ENCODE peak calls at places on chromosomes 2 and 18, in five cellular contexts. S, Q, D, B and R are unnamed samples.

GRCh38 chr2:14550658-14551057 is 81.9 kb upstream of the LRATD1 start:
- DNase-seq in B (no peak), S (no peak), D (no peak), Q (no peak), R (no peak)

GRCh38 chr2:121319941-121320340 is 34.9 kb upstream of the TFCP2L1 start:
- DNase-seq in D (no peak), B (no peak), Q (no peak), S (no peak), R (no peak)

GRCh38 chr2:235086481-235087184 is 134.8 kb downstream of the SH3BP4 start:
- DNase-seq in B (no peak), S (no peak), D (no peak), Q (no peak), R (no peak)

GRCh38 chr2:238655974-238656722 is 191.7 kb upstream of the TWIST2 start:
- DNase-seq in Q (no peak), B (no peak), D (no peak), S (no peak), R (no peak)

GRCh38 chr18:14962626-14963025 is 214.7 kb downstream of the ANKRD30B start:
- DNase-seq in Q (no peak), S (no peak), B (no peak), D (no peak), R (no peak)

GRCh38 chr2:182165196-182165595 is 179.5 kb downstream of the PPP1R1C start:
- DNase-seq in B (no peak), D (no peak), Q (no peak), S (no peak), R (no peak)

GRCh38 chr18:45802814-45803492 is 22.5 kb upstream of the SIGLEC15 start:
- DNase-seq in B (no peak), Q (no peak), D (peak; percentile 87), S (no peak), R (no peak)

GRCh38 chr2:189204322-189204941 is 24.9 kb upstream of the COL5A2 start:
- DNase-seq in D (peak; percentile 53), S (no peak), B (no peak), Q (no peak), R (no peak)

GRCh38 chr18:59783138-59783537 is 85.9 kb upstream of the CCBE1 start:
- DNase-seq in D (peak; percentile 74), S (peak; percentile 33), Q (no peak), B (no peak), R (no peak)

GRCh38 chr2:196808281-196808680 is 874 bp downstream of the C2orf66 start:
- DNase-seq in D (peak; percentile 13), B (no peak), Q (no peak), S (no peak), R (no peak)

GRCh38 chr18:34003687-34004086 is 221.0 kb downstream of the NOL4 start:
- DNase-seq in S (no peak), Q (no peak), B (no peak), D (no peak), R (no peak)

GRCh38 chr2:211216221-211216620 is 659.8 kb downstream of the CPS1 start:
- DNase-seq in D (peak; percentile 13), Q (no peak), B (no peak), S (no peak), R (no peak)

GRCh38 chr2:59726226-59726800 is 827.1 kb downstream of the BCL11A start:
- DNase-seq in B (no peak), D (no peak), S (no peak), Q (no peak), R (no peak)

GRCh38 chr2:85221291-85221690 is 88.1 kb downstream of the TCF7L1 start:
- DNase-seq in Q (no peak), S (no peak), D (no peak), B (no peak), R (no peak)

GRCh38 chr18:7224198-7224597 is 6.7 kb upstream of the LRRC30 start:
- DNase-seq in D (no peak), S (no peak), B (no peak), Q (no peak), R (no peak)

GRCh38 chr2:126942427-126943203 is 43.9 kb downstream of the TEX51 start:
- DNase-seq in D (no peak), S (no peak), Q (no peak), B (no peak), R (no peak)

GRCh38 chr2:127261835-127262234 is 32.1 kb downstream of the ERCC3 start:
- DNase-seq in Q (no peak), D (no peak), B (no peak), S (no peak), R (no peak)

GRCh38 chr2:52082646-52083045 is 1050.7 kb upstream of the NRXN1 start:
- DNase-seq in D (no peak), S (no peak), Q (no peak), B (no peak), R (no peak)

GRCh38 chr2:186611526-186611925 is 21.7 kb downstream of the ITGAV start:
- DNase-seq in B (no peak), Q (no peak), S (no peak), D (no peak), R (no peak)

DNA sequence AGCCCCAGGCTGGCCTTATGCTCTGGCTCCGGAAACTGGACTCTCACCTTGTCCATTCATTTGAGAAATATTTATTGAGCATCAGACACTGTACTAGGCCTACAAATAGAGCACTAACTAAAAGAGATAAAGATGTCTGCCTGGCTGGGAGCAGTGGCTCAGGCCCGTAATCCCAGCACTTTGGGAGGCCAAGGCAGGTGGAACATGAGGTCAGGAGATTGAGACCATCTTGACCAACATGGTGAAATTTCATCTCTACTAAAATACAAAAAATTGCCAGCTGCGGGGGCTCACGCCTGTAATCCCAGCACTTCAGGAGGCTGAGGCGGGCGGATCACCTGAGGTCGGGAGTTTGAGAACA is 7.6 kb upstream of the MRPL33 start:
- DNase-seq in Q (no peak), S (no peak), B (no peak), D (no peak), R (no peak)
- H3K27ac ChIP-seq in Q (no peak overlapping the region), S (peak overlapping the region; percentile 51), B (no peak overlapping the region), D (peak overlapping the region; percentile 59), R (no peak overlapping the region)

GRCh38 chr2:37987098-37987497 is 62.0 kb downstream of the RMDN2 start:
- DNase-seq in B (no peak), S (no peak), Q (no peak), D (no peak), R (no peak)
- H3K4me3 ChIP-seq in B (no peak overlapping the region), S (no peak overlapping the region), Q (no peak overlapping the region), D (no peak overlapping the region), R (no peak overlapping the region)

GRCh38 chr18:9009703-9010488 is 92.6 kb upstream of the NDUFV2 start:
- DNase-seq in B (no peak), D (no peak), Q (no peak), S (no peak), R (no peak)

GRCh38 chr18:9008203-9008708 is 94.2 kb upstream of the NDUFV2 start:
- DNase-seq in D (no peak), Q (no peak), S (no peak), B (no peak), R (no peak)

GRCh38 chr18:9008709-9009635 is 93.5 kb upstream of the NDUFV2 start:
- DNase-seq in D (no peak), Q (no peak), S (no peak), B (no peak), R (no peak)

GRCh38 chr18:9013926-9014373 is 88.5 kb upstream of the NDUFV2 start:
- DNase-seq in S (no peak), B (no peak), D (no peak), Q (no peak), R (no peak)

GRCh38 chr18:9011431-9011830 is 91.1 kb upstream of the NDUFV2 start:
- DNase-seq in D (no peak), B (no peak), Q (no peak), S (no peak), R (no peak)
- H3K27ac ChIP-seq in D (peak overlapping the region; percentile 43), B (no peak overlapping the region), Q (no peak overlapping the region), S (no peak overlapping the region), R (no peak overlapping the region)

GRCh38 chr2:216188956-216189355 is 79.8 kb downstream of the XRCC5 start:
- DNase-seq in S (no peak), Q (no peak), B (no peak), D (no peak), R (no peak)

GRCh38 chr2:216189410-216189809 is 80.3 kb downstream of the XRCC5 start:
- DNase-seq in S (no peak), B (no peak), Q (no peak), D (no peak), R (no peak)

GRCh38 chr2:216192931-216193330 is 83.8 kb downstream of the XRCC5 start:
- DNase-seq in Q (no peak), S (no peak), B (no peak), D (no peak), R (no peak)

GRCh38 chr2:216192181-216192580 is 83.0 kb downstream of the XRCC5 start:
- DNase-seq in B (no peak), Q (no peak), S (no peak), D (no peak), R (no peak)

GRCh38 chr2:216188268-216188850 is 79.2 kb downstream of the XRCC5 start:
- DNase-seq in B (no peak), Q (no peak), S (no peak), D (no peak), R (no peak)
- H3K4me3 ChIP-seq in B (no peak overlapping the region), Q (no peak overlapping the region), S (no peak overlapping the region), D (no peak overlapping the region), R (no peak overlapping the region)

DNA sequence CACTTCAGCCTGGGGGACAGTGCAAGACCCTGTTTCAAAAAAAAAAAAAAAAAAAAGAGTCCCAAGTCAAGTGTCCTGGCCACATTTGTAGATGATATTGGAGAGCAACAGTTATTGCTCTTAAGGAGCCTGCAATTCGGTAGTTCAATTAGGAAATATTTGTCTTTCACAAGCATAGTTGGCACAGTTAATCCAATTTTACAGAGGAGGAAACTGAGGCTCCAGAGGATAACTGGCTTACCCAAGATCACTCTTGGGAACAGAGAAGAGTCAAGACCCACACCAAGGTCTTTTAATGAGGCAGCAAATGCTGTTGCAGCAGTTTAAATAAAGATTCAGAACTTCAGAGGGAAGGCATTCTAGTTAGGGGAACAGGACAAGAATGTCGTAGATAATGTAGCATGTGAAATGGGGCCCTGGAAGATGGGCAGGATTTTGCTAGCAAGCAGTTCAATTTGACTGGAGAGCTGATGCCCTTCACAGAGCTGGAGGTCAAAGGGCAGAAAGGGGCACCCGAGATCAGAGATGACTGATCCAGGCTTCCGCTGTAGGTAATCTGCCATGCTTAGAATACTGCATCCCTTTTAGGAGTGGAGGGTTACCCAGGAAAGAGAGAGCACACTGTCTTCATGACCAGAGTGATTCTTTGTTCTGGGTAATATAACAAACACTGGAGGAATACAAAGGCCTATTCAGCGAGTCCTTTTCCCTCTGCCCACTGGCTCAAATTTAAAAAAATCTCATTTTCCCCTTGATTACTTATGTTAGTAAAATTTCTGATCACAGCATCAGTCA is 3.0 kb downstream of the NPC1 start:
- DNase-seq in S (no peak), Q (no peak), D (no peak), B (no peak), R (no peak)
- H3K27ac ChIP-seq in S (peak overlapping the region; percentile 99), Q (no peak overlapping the region), D (peak overlapping the region; percentile 99), B (no peak overlapping the region), R (no peak overlapping the region)

GRCh38 chr2:75870133-75870532 is 159.4 kb upstream of the GCFC2 start:
- DNase-seq in Q (no peak), B (no peak), S (no peak), D (no peak), R (no peak)

GRCh38 chr2:75865083-75865482 is 154.4 kb upstream of the GCFC2 start:
- DNase-seq in D (no peak), S (no peak), B (no peak), Q (no peak), R (no peak)

GRCh38 chr2:75865702-75866101 is 155.0 kb upstream of the GCFC2 start:
- DNase-seq in Q (no peak), D (no peak), S (no peak), B (no peak), R (no peak)

GRCh38 chr2:75870654-75871137 is 160.0 kb upstream of the GCFC2 start:
- DNase-seq in B (no peak), Q (no peak), S (no peak), D (no peak), R (no peak)
- H3K4me3 ChIP-seq in B (no peak overlapping the region), Q (no peak overlapping the region), S (no peak overlapping the region), D (no peak overlapping the region), R (no peak overlapping the region)